ENCODE peak calls at places on chromosome X, in six cellular contexts. K is SK-N-SH, H is thoracic aorta, F is neuronal stem cell, L is IMR-90, J is nephron progenitor cell. S is an unnamed sample.

GRCh38 chrX:48945517-48946348 is 11.7 kb downstream of the OTUD5 start:
- DNase-seq in K (peak; percentile 75), H (no peak), F (no peak), L (peak; percentile 51), J (peak; percentile 40), S (peak; percentile 31)

GRCh38 chrX:2383144-2383543 is 117.6 kb downstream of the DHRSX start:
- DNase-seq in K (no peak), H (no peak), F (no peak), L (no peak), J (no peak), S (no peak)

GRCh38 chrX:109822861-109823260 is 89.8 kb upstream of the ACSL4 start:
- DNase-seq in K (no peak), H (no peak), F (no peak), L (no peak), J (no peak), S (no peak)

GRCh38 chrX:13087322-13088154 is 43.1 kb upstream of the FAM9C start:
- DNase-seq in K (no peak), H (no peak), F (no peak), L (peak; percentile 70), J (no peak), S (no peak)

GRCh38 chrX:71326394-71326793 is 24.8 kb downstream of the ITGB1BP2 start:
- DNase-seq in K (no peak), H (no peak), F (no peak), L (no peak), J (no peak), S (no peak)

GRCh38 chrX:41621236-41621651 is 67.5 kb upstream of the GPR34 start:
- DNase-seq in K (peak; percentile 40), H (no peak), F (no peak), L (peak; percentile 62), J (no peak), S (no peak)

GRCh38 chrX:110432066-110432465 is 73.4 kb downstream of the RTL9 start:
- DNase-seq in K (no peak), H (no peak), F (no peak), L (no peak), J (no peak), S (no peak)

GRCh38 chrX:108537005-108537404 is 97.4 kb downstream of the COL4A5 start:
- DNase-seq in K (peak; percentile 21), H (no peak), F (peak; percentile 2), L (peak; percentile 38), J (peak; percentile 24), S (peak; percentile 8)

GRCh38 chrX:9316096-9316495 is 148.8 kb upstream of the TBL1X start:
- DNase-seq in K (no peak), H (no peak), F (no peak), L (no peak), J (no peak), S (no peak)

GRCh38 chrX:37862851-37863250 is 15.5 kb upstream of the DYNLT3 start:
- DNase-seq in K (no peak), H (no peak), F (no peak), L (no peak), J (no peak), S (no peak)

S was measured in retina.